ENCODE peak calls at places on chromosomes 2 and 18, in five cellular contexts. E, V, U, L and T are unnamed samples.

GRCh38 chr18:55735969-55736368 is 148.0 kb upstream of the TCF4 start:
- DNase-seq in E (no peak), V (no peak), U (no peak), L (no peak), T (no peak)

GRCh38 chr2:235378261-235378660 is 115.6 kb upstream of the AGAP1 start:
- DNase-seq in E (no peak), V (no peak), U (no peak), L (no peak), T (no peak)

GRCh38 chr2:215713393-215713792 is 277.5 kb upstream of the FN1 start:
- DNase-seq in E (no peak), V (no peak), U (no peak), L (no peak), T (no peak)

GRCh38 chr2:95208101-95208500 is 780 bp downstream of the ZNF892 start:
- DNase-seq in E (no peak), V (no peak), U (no peak), L (no peak), T (no peak)

GRCh38 chr18:814300-815084 is 2.5 kb upstream of the YES1 start:
- DNase-seq in E (no peak), V (peak; percentile 86), U (no peak), L (no peak), T (no peak)

GRCh38 chr2:24920813-24921441 is 890 bp upstream of the ADCY3 start:
- DNase-seq in E (no peak), V (peak; percentile 44), U (no peak), L (peak; percentile 70), T (peak; percentile 25)

GRCh38 chr2:471560-471959 is 183.7 kb upstream of the ALKAL2 start:
- DNase-seq in E (no peak), V (no peak), U (no peak), L (no peak), T (no peak)

GRCh38 chr18:68035709-68036522 is 519.4 kb upstream of the DSEL start:
- DNase-seq in E (no peak), V (no peak), U (no peak), L (no peak), T (no peak)

GRCh38 chr2:158495175-158495574 is 38.4 kb downstream of the PKP4 start:
- DNase-seq in E (no peak), V (no peak), U (no peak), L (no peak), T (no peak)

GRCh38 chr2:45237128-45237527 is 227.9 kb upstream of the SIX2 start:
- DNase-seq in E (no peak), V (no peak), U (no peak), L (no peak), T (no peak)

GRCh38 chr2:203706403-203706802 is at the start of gene CD28:
- DNase-seq in E (no peak), V (no peak), U (no peak), L (no peak), T (no peak)

GRCh38 chr2:239669899-239670460 is 269.2 kb upstream of the HDAC4 start:
- DNase-seq in E (no peak), V (no peak), U (no peak), L (no peak), T (no peak)

GRCh38 chr18:22658318-22658717 is 240.6 kb upstream of the CTAGE1 start:
- DNase-seq in E (no peak), V (no peak), U (no peak), L (no peak), T (no peak)

GRCh38 chr2:72128059-72128842 is 19.4 kb downstream of the CYP26B1 start:
- DNase-seq in E (peak; percentile 42), V (no peak), U (no peak), L (no peak), T (no peak)

GRCh38 chr2:174350593-174351181 is 15.9 kb downstream of the SP9 start:
- DNase-seq in E (no peak), V (peak; percentile 8), U (no peak), L (no peak), T (no peak)

GRCh38 chr2:61948661-61949457 is 43.4 kb downstream of the COMMD1 start:
- DNase-seq in E (peak; percentile 28), V (no peak), U (no peak), L (no peak), T (no peak)

GRCh38 chr2:1739961-1740713 is 4.2 kb downstream of the PXDN start:
- DNase-seq in E (peak; percentile 45), V (no peak), U (no peak), L (no peak), T (no peak)

GRCh38 chr2:163647300-163647699 is 88.5 kb downstream of the FIGN start:
- DNase-seq in E (no peak), V (no peak), U (no peak), L (no peak), T (no peak)

GRCh38 chr18:8661754-8662573 is 43.4 kb upstream of the MTCL1 start:
- DNase-seq in E (peak; percentile 72), V (peak; percentile 39), U (no peak), L (peak; percentile 60), T (peak; percentile 27)

GRCh38 chr2:168529900-168530561 is 74.0 kb downstream of the CERS6 start:
- DNase-seq in E (no peak), V (peak; percentile 43), U (no peak), L (peak; percentile 12), T (peak; percentile 16)

GRCh38 chr2:56448999-56449431 is 265.2 kb downstream of the CCDC85A start:
- DNase-seq in E (no peak), V (no peak), U (no peak), L (no peak), T (peak; percentile 77)

GRCh38 chr18:28013064-28013463 is 163.9 kb downstream of the CDH2 start:
- DNase-seq in E (no peak), V (no peak), U (no peak), L (no peak), T (peak; percentile 3)

GRCh38 chr2:71503827-71504226 is 50.5 kb downstream of the DYSF start:
- DNase-seq in E (no peak), V (no peak), U (no peak), L (no peak), T (peak; percentile 11)

GRCh38 chr2:153487993-153488562 is 9.5 kb upstream of the RPRM start:
- DNase-seq in E (no peak), V (no peak), U (no peak), L (no peak), T (no peak)

GRCh38 chr18:78612318-78612717 is 367.3 kb upstream of the SALL3 start:
- DNase-seq in E (no peak), V (no peak), U (no peak), L (no peak), T (no peak)

GRCh38 chr2:19893520-19894134 is 8.2 kb downstream of the TTC32 start:
- DNase-seq in E (no peak), V (no peak), U (no peak), L (no peak), T (no peak)

GRCh38 chr2:17542471-17542870 is 2.0 kb downstream of the VSNL1 start:
- DNase-seq in E (no peak), V (no peak), U (no peak), L (no peak), T (no peak)
- TF ChIP-seq JUND in E (no peak), V (no peak), U (no peak), L (no peak), T (no peak)

DNA sequence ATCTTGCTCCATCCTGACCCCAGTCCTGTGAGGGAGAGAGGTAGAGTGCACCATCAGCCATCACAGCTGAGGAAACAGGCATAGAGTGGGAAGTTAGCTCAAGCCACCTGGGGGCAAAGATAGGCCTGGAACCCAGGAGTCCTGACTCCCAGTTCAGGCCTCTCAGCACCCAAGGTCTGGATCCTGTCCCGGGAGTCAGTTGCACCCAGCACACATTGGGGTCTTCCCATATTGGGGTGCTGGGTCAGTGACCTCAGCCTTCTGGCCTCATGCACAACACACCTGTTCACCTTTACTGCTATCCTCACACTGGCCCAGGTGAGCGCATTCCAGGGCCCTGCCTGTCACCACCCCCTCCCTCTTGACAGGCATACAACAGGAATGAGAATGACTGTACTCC is 24.7 kb downstream of the ST8SIA5 start:
- DNase-seq in E (no peak), V (no peak), U (no peak), L (no peak), T (no peak)
- TF ChIP-seq JUND in E (no peak), V (no peak), U (no peak), L (no peak), T (no peak)

GRCh38 chr2:66899109-66899508 is 464.2 kb downstream of the MEIS1 start:
- DNase-seq in E (no peak), V (no peak), U (no peak), L (no peak), T (no peak)
- TF ChIP-seq JUND in E (no peak), V (no peak), U (no peak), L (no peak), T (no peak)

GRCh38 chr2:227351639-227352038 is 26.6 kb downstream of the MFF start:
- DNase-seq in E (no peak), V (no peak), U (no peak), L (no peak), T (no peak)
- TF ChIP-seq JUND in E (no peak), V (no peak), U (no peak), L (no peak), T (no peak)